ENCODE peak calls at places on chromosomes 1 and 21, in ten cellular contexts. Z, D, S, P, H, W, A, K, X and F are unnamed samples.

GRCh38 chr1:178192686-178193085 is 98.8 kb downstream of the RASAL2 start:
- DNase-seq in W (peak; percentile 38), Z (no peak), P (no peak), D (no peak), H (no peak), A (peak; percentile 82), S (no peak), K (peak; percentile 87), X (no peak), F (peak; percentile 47)

GRCh38 chr1:218350909-218351616 is 5.9 kb downstream of the TGFB2 start:
- DNase-seq in K (peak; percentile 94), Z (no peak), S (no peak), D (no peak), X (no peak), H (no peak), A (no peak), W (no peak), P (no peak), F (no peak)

GRCh38 chr1:26017606-26018005 is 4.0 kb upstream of the EXTL1 start:
- DNase-seq in S (no peak), A (no peak), X (no peak), K (peak; percentile 91), H (no peak), D (no peak), P (no peak), W (no peak), Z (no peak), F (no peak)

GRCh38 chr21:14308234-14308633 is 74.7 kb downstream of the HSPA13 start:
- DNase-seq in H (no peak), X (no peak), Z (no peak), A (no peak), W (no peak), P (no peak), D (no peak), S (no peak), K (no peak), F (no peak)

GRCh38 chr21:38631171-38631570 is 132.9 kb upstream of the ERG start:
- DNase-seq in S (no peak), P (no peak), X (no peak), H (no peak), A (no peak), D (no peak), Z (no peak), K (peak; percentile 44), W (no peak), F (peak; percentile 29)

GRCh38 chr1:225445644-225446297 is 17.9 kb upstream of the LBR start:
- DNase-seq in H (no peak), W (no peak), K (no peak), A (no peak), X (no peak), S (no peak), D (no peak), Z (no peak), P (no peak), F (no peak)

GRCh38 chr1:25909062-25909461 is 2.8 kb upstream of the STMN1 start:
- DNase-seq in Z (no peak), A (no peak), K (no peak), D (no peak), P (no peak), S (no peak), H (no peak), X (no peak), W (no peak), F (peak; percentile 70)

GRCh38 chr21:43802713-43803313 is 13.4 kb downstream of the RRP1 start:
- DNase-seq in D (no peak), S (no peak), P (no peak), X (no peak), H (no peak), W (no peak), Z (no peak), K (no peak), A (no peak), F (no peak)

GRCh38 chr1:65792671-65793358 is at the start of gene PDE4B:
- DNase-seq in D (peak; percentile 21), Z (no peak), X (peak; percentile 50), W (peak; percentile 8), S (no peak), P (peak; percentile 47), K (peak; percentile 48), H (no peak), A (no peak), F (no peak)

GRCh38 chr1:65813956-65814355 is 21.3 kb downstream of the PDE4B start:
- DNase-seq in D (no peak), H (no peak), A (no peak), Z (no peak), P (no peak), W (no peak), S (peak; percentile 32), K (peak; percentile 41), X (no peak), F (no peak)

GRCh38 chr1:232968965-232969364 is 18.6 kb downstream of the NTPCR start:
- DNase-seq in A (peak; percentile 28), Z (no peak), X (peak; percentile 89), H (no peak), P (no peak), D (no peak), S (no peak), K (peak; percentile 13), W (no peak), F (no peak)

GRCh38 chr21:39429445-39429844 is 16.1 kb downstream of the LCA5L start:
- DNase-seq in W (no peak), X (no peak), A (no peak), Z (no peak), S (no peak), K (no peak), H (no peak), D (no peak), P (no peak), F (no peak)

GRCh38 chr21:24897883-24898282 is 709.4 kb downstream of the MRPL39 start:
- DNase-seq in Z (no peak), A (no peak), K (no peak), P (no peak), H (no peak), W (no peak), D (no peak), S (no peak), X (no peak), F (no peak)

GRCh38 chr1:188372821-188373220 is 1544.1 kb downstream of the PLA2G4A start:
- DNase-seq in D (no peak), W (no peak), P (no peak), S (no peak), X (no peak), Z (no peak), K (no peak), A (no peak), H (no peak), F (no peak)

GRCh38 chr1:51861669-51862068 is 16.9 kb downstream of the NRDC start:
- DNase-seq in H (no peak), K (peak; percentile 3), Z (no peak), D (no peak), S (no peak), A (no peak), P (no peak), X (no peak), W (no peak), F (no peak)